ENCODE peak calls at places on chromosomes 5 and 9, in six cellular contexts. J, Z, K, F, H and I are unnamed samples.

GRCh38 chr9:14523545-14523944 is 169.7 kb downstream of the ZDHHC21 start:
- DNase-seq in J (no peak), Z (no peak), K (no peak), F (no peak), H (no peak), I (no peak)

GRCh38 chr5:138632900-138633489 is 57.8 kb upstream of the HSPA9 start:
- DNase-seq in J (no peak), Z (peak), K (no peak), F (peak), H (peak), I (peak)

GRCh38 chr5:177363565-177363964 is 5.8 kb downstream of the RGS14 start:
- DNase-seq in J (no peak), Z (no peak), K (no peak), F (no peak), H (no peak), I (no peak)

GRCh38 chr5:129963359-129963758 is 59.1 kb downstream of the CHSY3 start:
- DNase-seq in J (no peak), Z (no peak), K (no peak), F (no peak), H (no peak), I (no peak)

GRCh38 chr5:138901716-138902115 is 26.6 kb upstream of the LRRTM2 start:
- DNase-seq in J (no peak), Z (no peak), K (no peak), F (no peak), H (no peak), I (peak)

GRCh38 chr9:18905883-18906649 is 126.9 kb downstream of the SAXO1 start:
- DNase-seq in J (no peak), Z (peak), K (no peak), F (no peak), H (no peak), I (no peak)

GRCh38 chr9:121021294-121021693 is 28.8 kb downstream of the C5 start:
- DNase-seq in J (no peak), Z (no peak), K (no peak), F (no peak), H (no peak), I (no peak)

GRCh38 chr9:129606161-129607025 is 14.5 kb downstream of the C9orf50 start:
- DNase-seq in J (no peak), Z (no peak), K (no peak), F (no peak), H (no peak), I (no peak)

GRCh38 chr5:159092288-159092687 is 7.4 kb downstream of the EBF1 start:
- DNase-seq in J (no peak), Z (no peak), K (no peak), F (no peak), H (no peak), I (no peak)

GRCh38 chr5:127805448-127805847 is 102.3 kb downstream of the CCDC192 start:
- DNase-seq in J (no peak), Z (no peak), K (no peak), F (no peak), H (no peak), I (no peak)